ENCODE peak calls at places on chromosomes 11 and 22, in six cellular contexts. One of them, this sample, is unnamed.

GRCh38 chr11:116840224-116840745 is 2.9 kb upstream of the APOA1 start:
- DNase-seq in AG09319: no peak
- DNase-seq in CD4-positive, alpha-beta memory T cell: no peak
- DNase-seq in activated naive CD8-positive, alpha-beta T cell treated with anti-CD3 and anti-CD28 coated beads, Interleukin-2, amount 50 U/mL, for 16 hours: no peak
- DNase-seq in RPMI8226: no peak
- DNase-seq in progenitor cell of endocrine pancreas: no peak
- DNase-seq in this sample: no peak

GRCh38 chr22:20215742-20216141 is 52.4 kb downstream of the RTN4R start:
- DNase-seq in AG09319: no peak
- DNase-seq in CD4-positive, alpha-beta memory T cell: no peak
- DNase-seq in activated naive CD8-positive, alpha-beta T cell treated with anti-CD3 and anti-CD28 coated beads, Interleukin-2, amount 50 U/mL, for 16 hours: no peak
- DNase-seq in RPMI8226: no peak
- DNase-seq in progenitor cell of endocrine pancreas: no peak
- DNase-seq in this sample: no peak

GRCh38 chr11:40337118-40337517 is 1122.3 kb downstream of the LRRC4C start:
- DNase-seq in AG09319: no peak
- DNase-seq in CD4-positive, alpha-beta memory T cell: no peak
- DNase-seq in activated naive CD8-positive, alpha-beta T cell treated with anti-CD3 and anti-CD28 coated beads, Interleukin-2, amount 50 U/mL, for 16 hours: no peak
- DNase-seq in RPMI8226: no peak
- DNase-seq in progenitor cell of endocrine pancreas: no peak
- DNase-seq in this sample: no peak

GRCh38 chr11:17375547-17375946 is 12.9 kb downstream of the KCNJ11 start:
- DNase-seq in AG09319: no peak
- DNase-seq in CD4-positive, alpha-beta memory T cell: no peak
- DNase-seq in activated naive CD8-positive, alpha-beta T cell treated with anti-CD3 and anti-CD28 coated beads, Interleukin-2, amount 50 U/mL, for 16 hours: no peak
- DNase-seq in RPMI8226: no peak
- DNase-seq in progenitor cell of endocrine pancreas: no peak
- DNase-seq in this sample: no peak

GRCh38 chr22:45314054-45314721 is 4.5 kb downstream of the FAM118A start:
- DNase-seq in AG09319: no peak
- DNase-seq in CD4-positive, alpha-beta memory T cell: no peak
- DNase-seq in activated naive CD8-positive, alpha-beta T cell treated with anti-CD3 and anti-CD28 coated beads, Interleukin-2, amount 50 U/mL, for 16 hours: no peak
- DNase-seq in RPMI8226: no peak
- DNase-seq in progenitor cell of endocrine pancreas: no peak
- DNase-seq in this sample: no peak

GRCh38 chr11:102882389-102883024 is 7.7 kb upstream of the MMP12 start:
- DNase-seq in AG09319: peak; percentile 74
- DNase-seq in CD4-positive, alpha-beta memory T cell: no peak
- DNase-seq in activated naive CD8-positive, alpha-beta T cell treated with anti-CD3 and anti-CD28 coated beads, Interleukin-2, amount 50 U/mL, for 16 hours: no peak
- DNase-seq in RPMI8226: no peak
- DNase-seq in progenitor cell of endocrine pancreas: no peak
- DNase-seq in this sample: peak; percentile 24

GRCh38 chr22:44584256-44584902 is 86.3 kb upstream of the RTL6 start:
- DNase-seq in AG09319: no peak
- DNase-seq in CD4-positive, alpha-beta memory T cell: no peak
- DNase-seq in activated naive CD8-positive, alpha-beta T cell treated with anti-CD3 and anti-CD28 coated beads, Interleukin-2, amount 50 U/mL, for 16 hours: no peak
- DNase-seq in RPMI8226: no peak
- DNase-seq in progenitor cell of endocrine pancreas: no peak
- DNase-seq in this sample: no peak

GRCh38 chr11:120929664-120930154 is 94.2 kb upstream of the TBCEL start:
- DNase-seq in AG09319: no peak
- DNase-seq in CD4-positive, alpha-beta memory T cell: peak; percentile 28
- DNase-seq in activated naive CD8-positive, alpha-beta T cell treated with anti-CD3 and anti-CD28 coated beads, Interleukin-2, amount 50 U/mL, for 16 hours: no peak
- DNase-seq in RPMI8226: peak; percentile 54
- DNase-seq in progenitor cell of endocrine pancreas: peak; percentile 23
- DNase-seq in this sample: no peak

GRCh38 chr22:30325724-30326703 is 727 bp downstream of the TBC1D10A start:
- DNase-seq in AG09319: no peak
- DNase-seq in CD4-positive, alpha-beta memory T cell: no peak
- DNase-seq in activated naive CD8-positive, alpha-beta T cell treated with anti-CD3 and anti-CD28 coated beads, Interleukin-2, amount 50 U/mL, for 16 hours: no peak
- DNase-seq in RPMI8226: no peak
- DNase-seq in progenitor cell of endocrine pancreas: peak; percentile 13
- DNase-seq in this sample: no peak